ENCODE peak calls at places on chromosome 4, in seven cellular contexts. M is dorsolateral prefrontal cortex; S is AG04450; J is H9; C is bronchial epithelial cell; Y is pancreas; T is CD8-positive, alpha-beta T cell. E is an unnamed sample. For H3K27me3, the result is how much of the 10 kb centered on the place peaks cover.

GRCh38 chr4:153115322-153116100 is 88.7 kb upstream of the TRIM2 start:
- DNase-seq in T (peak), J (no peak), M (no peak), S (no peak), Y (no peak), C (peak), E (peak)

GRCh38 chr4:130468340-130468739 is 1372.4 kb downstream of the C4orf33 start:
- DNase-seq in S (no peak), M (no peak), C (no peak), T (no peak), J (no peak), Y (no peak), E (no peak)

GRCh38 chr4:169658196-169658595 is 37.8 kb downstream of the CLCN3 start:
- DNase-seq in T (no peak), M (no peak), S (no peak), Y (no peak), J (no peak), C (peak), E (no peak)

GRCh38 chr4:1055721-1056590 is 44.5 kb downstream of the FGFRL1 start:
- DNase-seq in T (peak), M (no peak), S (no peak), J (peak), Y (no peak), C (no peak), E (no peak)

GRCh38 chr4:114636192-114636935 is 37.8 kb downstream of the UGT8 start:
- DNase-seq in M (no peak), C (no peak), T (no peak), S (no peak), J (no peak), Y (no peak), E (no peak)

GRCh38 chr4:18930487-18930886 is 908.9 kb upstream of the LCORL start:
- DNase-seq in Y (no peak), J (no peak), M (no peak), C (no peak), T (no peak), S (no peak), E (no peak)

GRCh38 chr4:153248641-153249198 is 44.5 kb downstream of the TRIM2 start:
- DNase-seq in T (no peak), Y (peak), S (no peak), C (no peak), J (peak), M (no peak), E (no peak)

GRCh38 chr4:168797176-168797575 is 212.9 kb downstream of the CBR4 start:
- DNase-seq in T (no peak), J (no peak), S (no peak), M (no peak), C (peak), Y (no peak), E (peak)

GRCh38 chr4:24235609-24236008 is 345.8 kb upstream of the PPARGC1A start:
- DNase-seq in S (no peak), C (peak), M (no peak), J (no peak), Y (no peak), T (no peak), E (no peak)

GRCh38 chr4:13347517-13348125 is 136.5 kb downstream of the RAB28 start:
- DNase-seq in C (no peak), J (no peak), S (peak), Y (no peak), T (no peak), M (no peak), E (no peak)

GRCh38 chr4:30396772-30397475 is 323.2 kb upstream of the PCDH7 start:
- DNase-seq in C (peak), T (no peak), S (no peak), J (no peak), M (no peak), Y (no peak), E (no peak)

GRCh38 chr4:85684676-85685075 is 209.7 kb downstream of the ARHGAP24 start:
- DNase-seq in M (no peak), S (no peak), Y (no peak), C (no peak), J (no peak), T (no peak), E (no peak)

GRCh38 chr4:95158626-95159025 is 390.1 kb downstream of the UNC5C start:
- DNase-seq in M (no peak), C (no peak), J (no peak), S (no peak), T (no peak), Y (peak), E (no peak)

GRCh38 chr4:52560844-52561280 is 98.2 kb downstream of the USP46 start:
- DNase-seq in J (no peak), T (no peak), S (peak), C (peak), Y (no peak), M (no peak), E (peak)

GRCh38 chr4:73683033-73683432 is 57.3 kb upstream of the CXCL8 start:
- DNase-seq in C (peak), J (no peak), S (no peak), M (no peak), Y (no peak), T (no peak), E (no peak)

GRCh38 chr4:47704693-47705325 is 133.1 kb downstream of the CORIN start:
- DNase-seq in M (peak), T (no peak), Y (peak), J (peak), S (peak), C (peak), E (peak)

GRCh38 chr4:119209077-119209476 is 3.4 kb upstream of the USP53 start:
- DNase-seq in C (peak), M (no peak), Y (no peak), T (no peak), J (no peak), S (peak), E (peak)

GRCh38 chr4:35525192-35525978 is 718.9 kb downstream of the ARAP2 start:
- DNase-seq in T (no peak), J (peak), Y (no peak), S (no peak), C (no peak), M (no peak), E (no peak)

GRCh38 chr4:68732653-68733466 is 62.4 kb upstream of the UGT2B15 start:
- DNase-seq in S (no peak), Y (peak), J (no peak), M (no peak), C (no peak), T (no peak), E (no peak)

GRCh38 chr4:102503301-102503746 is 2.2 kb downstream of the NFKB1 start:
- DNase-seq in T (no peak), Y (no peak), J (no peak), M (no peak), C (no peak), S (no peak), E (no peak)

GRCh38 chr4:122309988-122310626 is 68.7 kb upstream of the ADAD1 start:
- DNase-seq in T (no peak), S (no peak), C (peak), J (no peak), Y (no peak), M (no peak), E (no peak)

GRCh38 chr4:77126844-77127614 is 30.0 kb upstream of the CCNG2 start:
- DNase-seq in S (no peak), J (no peak), T (no peak), Y (no peak), C (no peak), M (no peak), E (no peak)

GRCh38 chr4:140071806-140072205 is 82.2 kb downstream of the MAML3 start:
- DNase-seq in J (no peak), C (no peak), M (no peak), S (no peak), T (peak), Y (no peak), E (peak)

DNA sequence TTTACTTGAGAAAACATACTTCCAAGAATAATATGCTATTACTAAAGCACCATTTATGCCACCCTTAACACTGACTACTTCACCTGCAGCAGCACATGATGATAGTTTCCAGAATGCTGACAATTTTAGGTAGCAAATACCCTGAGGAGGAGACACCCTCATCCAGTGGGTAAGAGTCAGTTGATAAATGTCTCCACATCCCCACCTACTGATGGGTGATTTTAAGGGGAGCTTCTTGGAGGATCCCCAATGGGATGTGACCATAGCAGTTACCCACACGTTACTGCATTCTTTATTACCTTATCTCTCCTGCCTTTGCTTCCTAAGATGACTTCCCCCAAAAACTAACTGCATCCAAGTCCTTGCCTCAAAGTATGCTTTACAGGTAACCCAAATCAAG is 131.2 kb upstream of the SMARCAD1 start:
- DNase-seq in Y (no peak), T (no peak), J (no peak), C (no peak), M (no peak), S (no peak), E (no peak)
- TF ChIP-seq CTCF in Y (no peak), T (no peak), J (peak), C (no peak), M (no peak), S (no peak), E (no peak)

DNA sequence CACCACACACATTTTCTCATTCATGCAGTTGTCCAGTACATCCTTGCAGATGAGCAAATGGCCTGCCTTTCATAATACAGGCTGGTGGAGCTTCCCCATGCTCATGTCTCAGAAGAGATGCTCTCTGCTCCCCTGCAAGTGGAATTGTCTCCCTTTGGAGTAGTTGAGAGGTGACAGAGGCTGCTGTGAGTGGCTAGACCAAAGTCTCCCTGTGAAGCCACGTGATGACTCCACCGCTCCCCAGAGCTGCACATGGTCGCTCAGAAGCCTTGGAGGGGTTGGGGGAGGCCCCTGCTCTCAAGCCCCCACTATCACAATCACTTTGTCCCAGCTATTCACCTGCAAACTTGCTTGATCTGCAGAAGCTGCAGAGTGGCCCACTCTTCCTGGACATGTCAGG is 1.5 kb upstream of the GPR78 start:
- DNase-seq in C (no peak), Y (no peak), M (no peak), S (no peak), J (no peak), T (no peak), E (no peak)
- H3K27me3 ChIP-seq in C (under half), Y (under half), M (under half), S (under half), J (under half), T (under half), E (under half)

GRCh38 chr4:149896428-149896827 is 80.8 kb upstream of the IQCM start:
- DNase-seq in T (no peak), Y (no peak), J (no peak), M (no peak), S (no peak), C (peak), E (peak)
- TF ChIP-seq CTCF in T (no peak), Y (no peak), J (peak), M (no peak), S (peak), C (peak), E (peak)

DNA sequence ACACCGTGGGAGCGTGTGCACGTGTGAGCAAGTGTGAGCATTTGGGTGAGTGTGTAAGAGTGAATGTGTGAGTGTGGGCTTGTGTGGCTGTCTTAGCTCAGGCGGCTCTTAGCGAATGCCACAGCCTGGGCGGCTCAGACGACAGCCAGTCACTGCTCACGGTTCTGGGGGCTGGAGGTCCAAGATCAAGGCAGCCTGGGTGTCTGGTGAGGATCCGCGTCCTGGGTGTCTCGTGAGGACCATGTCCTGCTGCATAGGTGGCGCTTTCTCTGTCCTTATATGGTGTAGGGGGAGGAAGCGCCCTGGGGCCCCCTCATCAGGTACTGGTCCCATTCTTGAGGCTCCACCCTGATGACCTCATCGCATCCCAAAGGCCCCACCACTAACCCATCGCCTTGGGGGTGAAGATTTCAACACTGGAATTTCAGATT is 4.5 kb downstream of the DOK7 start:
- DNase-seq in J (no peak), Y (no peak), M (no peak), T (no peak), C (no peak), S (no peak), E (no peak)
- H3K27me3 ChIP-seq in J (under half), Y (under half), M (under half), T (under half), C (under half), S (under half), E (under half)

DNA sequence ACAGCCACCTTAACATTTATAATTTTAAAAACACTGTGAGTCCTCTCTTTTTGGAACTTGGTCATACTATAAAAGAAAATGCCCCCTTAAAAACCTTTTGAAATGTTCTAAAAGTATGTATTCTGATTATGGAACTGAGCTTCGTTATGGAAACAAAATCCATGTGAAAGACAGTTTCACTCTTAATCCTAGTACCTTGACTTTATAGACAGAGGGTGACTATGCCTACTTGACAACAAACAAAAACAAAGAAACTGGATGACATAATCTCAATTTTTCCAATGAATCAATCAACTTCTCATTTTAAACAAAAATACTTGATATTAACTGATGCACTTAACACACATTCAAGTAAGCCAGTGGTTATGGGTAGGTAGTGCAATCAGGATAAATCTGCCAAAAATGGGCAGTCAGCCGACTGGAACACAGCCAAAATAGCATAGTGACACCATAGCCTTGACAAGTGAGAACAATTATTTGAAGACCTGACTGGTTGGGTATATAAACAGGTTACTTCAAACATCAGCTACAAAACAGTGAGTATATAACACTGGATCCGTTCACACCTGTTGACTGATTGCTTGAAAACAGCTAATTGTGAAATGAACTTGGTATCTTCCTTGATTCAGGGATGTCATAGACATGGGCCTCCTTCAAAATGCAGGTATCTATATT is 265.5 kb downstream of the PPP3CA start:
- DNase-seq in C (peak), Y (no peak), T (no peak), J (no peak), S (no peak), M (no peak), E (no peak)
- TF ChIP-seq CTCF in C (no peak), Y (no peak), T (no peak), J (no peak), S (no peak), M (no peak), E (no peak)

GRCh38 chr4:115655626-115656025 is 542.2 kb upstream of the NDST4 start:
- DNase-seq in S (no peak), M (no peak), J (no peak), Y (no peak), T (no peak), C (no peak), E (no peak)

GRCh38 chr4:115657991-115658390 is 544.6 kb upstream of the NDST4 start:
- DNase-seq in C (no peak), J (no peak), Y (no peak), M (no peak), T (no peak), S (no peak), E (no peak)
- H3K27me3 ChIP-seq in C (under half), J (under half), Y (under half), M (under half), T (under half), S (under half), E (under half)

GRCh38 chr4:120286813-120287212 is 220.2 kb upstream of the MAD2L1 start:
- DNase-seq in T (no peak), S (no peak), Y (no peak), J (peak), C (no peak), M (no peak), E (no peak)
- TF ChIP-seq CTCF in T (no peak), S (no peak), Y (no peak), J (peak), C (no peak), M (no peak), E (peak)

E was measured in brain microvascular endothelial cell.